ENCODE peak calls at places on chromosomes 16 and 17, in eight cellular contexts. C is ELR; T is germinal center; H is activated T-helper 1 cell treated with anti-CD3 and anti-CD28 coated beads, Interleukin-12 subunit alpha, Interleukin-12 subunit beta, Interleukin-2, Interleukin-4 antibody, amounts not matched to agents 30 ng/mL and 10 ng/mL and 1 ng/mL, durations not matched to agents 14 hours and 24 hours and 36 hours; I is bronchial epithelial cell; A is GM03348; X is CMK; U is NCI-H1930. D is an unnamed sample.

GRCh38 chr17:29384901-29385300 is 5.3 kb upstream of the TAOK1 start:
- DNase-seq in C (peak; percentile 47), T (no peak), H (no peak), I (peak; percentile 81), A (no peak), X (no peak), U (no peak), D (no peak)

GRCh38 chr17:38572665-38573365 is 32.9 kb downstream of the SRCIN1 start:
- DNase-seq in C (no peak), T (peak; percentile 52), H (no peak), I (no peak), A (peak; percentile 42), X (no peak), U (peak; percentile 75), D (no peak)

GRCh38 chr17:74212262-74212912 is 984 bp upstream of the TTYH2 start:
- DNase-seq in C (peak; percentile 65), T (no peak), H (no peak), I (no peak), A (peak; percentile 51), X (no peak), U (no peak), D (no peak)

GRCh38 chr17:50728112-50728429 is 8.7 kb downstream of the LUC7L3 start:
- DNase-seq in C (no peak), T (no peak), H (no peak), I (no peak), A (no peak), X (no peak), U (no peak), D (no peak)

GRCh38 chr16:30567991-30568638 is 3.4 kb downstream of the ZNF688 start:
- DNase-seq in C (peak; percentile 79), T (peak; percentile 26), H (peak; percentile 59), I (peak; percentile 97), A (no peak), X (no peak), U (no peak), D (no peak)

GRCh38 chr16:20099375-20099774 is 25.7 kb upstream of the GPR139 start:
- DNase-seq in C (no peak), T (no peak), H (no peak), I (no peak), A (no peak), X (no peak), U (no peak), D (no peak)

GRCh38 chr17:10779607-10780006 is 24.3 kb downstream of the TMEM238L start:
- DNase-seq in C (no peak), T (no peak), H (no peak), I (no peak), A (no peak), X (no peak), U (no peak), D (no peak)

GRCh38 chr17:5819396-5819795 is 235.1 kb upstream of the NLRP1 start:
- DNase-seq in C (peak; percentile 35), T (no peak), H (no peak), I (no peak), A (no peak), X (no peak), U (no peak), D (no peak)

GRCh38 chr16:30786115-30786935 is 680 bp downstream of the ZNF629 start:
- DNase-seq in C (peak; percentile 78), T (no peak), H (no peak), I (no peak), A (peak; percentile 92), X (no peak), U (no peak), D (no peak)

GRCh38 chr16:57632568-57632967 is 4.1 kb downstream of the ADGRG1 start:
- DNase-seq in C (no peak), T (no peak), H (no peak), I (no peak), A (no peak), X (no peak), U (no peak), D (no peak)

GRCh38 chr16:27829975-27830374 is 233.5 kb downstream of the GSG1L start:
- DNase-seq in C (no peak), T (no peak), H (no peak), I (no peak), A (no peak), X (no peak), U (no peak), D (no peak)

GRCh38 chr17:1592751-1593629 is 30.4 kb upstream of the PITPNA start:
- DNase-seq in C (no peak), T (peak; percentile 89), H (no peak), I (no peak), A (no peak), X (no peak), U (no peak), D (no peak)

GRCh38 chr17:48012151-48012520 is 25.5 kb downstream of the COPZ2 start:
- DNase-seq in C (peak; percentile 66), T (peak; percentile 90), H (peak; percentile 67), I (no peak), A (peak; percentile 77), X (no peak), U (peak; percentile 77), D (no peak)

GRCh38 chr17:45116434-45117016 is 15.8 kb downstream of the PLCD3 start:
- DNase-seq in C (no peak), T (no peak), H (no peak), I (no peak), A (no peak), X (no peak), U (no peak), D (no peak)